ENCODE peak calls at places on chromosomes 4 and X, in four cellular contexts. A, T, W and P are unnamed samples.

GRCh38 chr4:143514432-143514831 is 930 bp downstream of the SMARCA5 start:
- DNase-seq in W (peak), T (peak), A (peak), P (no peak)

GRCh38 chr4:1239141-1239948 is 9.6 kb downstream of the CTBP1 start:
- DNase-seq in A (no peak), W (no peak), T (no peak), P (no peak)

GRCh38 chr4:115353370-115353769 is 239.9 kb upstream of the NDST4 start:
- DNase-seq in W (no peak), T (no peak), A (no peak), P (no peak)

GRCh38 chrX:41559662-41560061 is 112.5 kb downstream of the NYX start:
- DNase-seq in W (no peak), T (peak), A (no peak), P (no peak)

GRCh38 chrX:53047228-53047627 is 1.4 kb upstream of the GPR173 start:
- DNase-seq in T (no peak), W (no peak), A (no peak), P (no peak)

GRCh38 chr4:55635760-55636621 is at the start of gene NMU:
- DNase-seq in W (peak), T (peak), A (peak), P (no peak)

GRCh38 chr4:1414831-1415680 is 8.8 kb upstream of the NKX1-1 start:
- DNase-seq in A (no peak), T (peak), W (no peak), P (no peak)

GRCh38 chrX:45138525-45138924 is 62.2 kb downstream of the DIPK2B start:
- DNase-seq in A (no peak), W (no peak), T (no peak), P (no peak)

GRCh38 chr4:169124661-169125060 is 114.6 kb upstream of the CBR4 start:
- DNase-seq in A (no peak), T (no peak), W (no peak), P (no peak)
- TF ChIP-seq SP1 in A (no peak), T (no peak), W (no peak), P (no peak)

GRCh38 chrX:54422168-54422567 is 18.0 kb upstream of the TSR2 start:
- DNase-seq in T (no peak), W (peak), A (no peak), P (no peak)
- TF ChIP-seq TARDBP in T (no peak), W (no peak), A (no peak), P (no peak)

GRCh38 chr4:166146806-166147540 is 273.9 kb downstream of the TLL1 start:
- DNase-seq in A (no peak), T (no peak), W (no peak), P (no peak)

GRCh38 chr4:166144607-166145006 is 271.6 kb downstream of the TLL1 start:
- DNase-seq in W (no peak), T (no peak), A (no peak), P (no peak)

GRCh38 chr4:166140951-166141350 is 267.9 kb downstream of the TLL1 start:
- DNase-seq in W (no peak), A (no peak), T (no peak), P (no peak)

DNA sequence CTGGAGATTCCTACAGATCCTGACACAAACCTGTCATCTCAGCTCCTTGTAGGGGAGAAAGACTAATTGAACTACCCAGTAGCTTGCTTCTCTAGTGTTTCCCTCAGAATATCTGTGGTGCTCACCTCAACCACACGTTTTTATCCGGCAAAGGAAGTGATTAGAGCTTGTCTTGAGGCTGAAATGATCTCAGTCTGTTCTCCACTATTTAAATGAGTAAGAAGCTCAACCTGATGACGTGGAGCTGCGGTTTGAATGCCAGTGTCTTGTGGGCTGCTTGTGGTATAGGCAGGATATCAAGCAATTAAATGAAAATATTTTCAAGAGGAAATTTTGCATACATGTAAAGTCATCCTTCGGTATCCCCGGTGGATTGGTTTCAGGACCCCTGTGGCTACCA is 270.2 kb downstream of the TLL1 start:
- DNase-seq in A (no peak), T (no peak), W (no peak), P (no peak)
- TF ChIP-seq SP1 in A (no peak), T (no peak), W (no peak), P (no peak)

GRCh38 chr4:140252742-140253555 is 99.0 kb upstream of the MAML3 start:
- DNase-seq in W (no peak), A (peak), T (peak), P (no peak)
- TF ChIP-seq TARDBP in W (no peak), A (no peak), T (no peak), P (no peak)

DNA sequence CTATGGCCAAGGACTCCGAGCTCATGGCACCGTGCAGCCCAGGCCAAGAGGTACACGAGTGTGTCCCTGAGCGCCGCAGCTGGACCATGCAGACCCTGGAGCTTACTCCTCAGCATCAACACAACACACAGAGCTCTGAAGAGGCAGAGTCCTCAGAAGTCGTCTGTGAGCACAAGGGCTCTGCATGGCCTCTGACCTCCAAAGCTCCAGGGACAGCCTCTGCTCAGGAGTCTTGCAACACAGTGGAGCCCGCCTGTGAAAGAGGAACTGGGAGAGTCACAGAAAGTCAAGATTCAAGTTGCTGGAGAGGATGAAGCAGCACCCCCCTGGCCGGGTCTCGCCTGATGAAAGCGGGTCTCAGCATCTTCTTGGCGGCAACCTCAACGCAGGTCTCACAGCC is 2.9 kb downstream of the LRPAP1 start:
- DNase-seq in T (no peak), W (no peak), A (no peak), P (no peak)
- TF ChIP-seq SP1 in T (no peak), W (no peak), A (no peak), P (no peak)